ENCODE peak calls at places on chromosomes 13 and 19, in eight cellular contexts. T is uterus; D is activated CD4-positive, alpha-beta T cell treated with anti-CD3 and anti-CD28 coated beads, Interleukin-2, amount 50 U/mL, for 24 hours; K is Ammon's horn; M is cardiac septum; X is right lobe of liver; W is stimulated activated CD4-positive, alpha-beta T cell treated with anti-CD3 and anti-CD28 coated beads, Interleukin-1b, Interleukin-23, amount 100 ng/mL, for 1 hour; E is GOT3. V is an unnamed sample.
A peak's percentile ranks its signal among the peaks of the same experiment; 100 is the strongest.

GRCh38 chr19:1104452-1105216 is 840 bp downstream of the GPX4 start:
- DNase-seq in W (peak; percentile 55), E (no peak), M (no peak), T (peak; percentile 75), D (peak; percentile 61), X (peak; percentile 87), K (peak; percentile 70), V (peak; percentile 55)

GRCh38 chr19:325937-326565 is 18.5 kb downstream of the MIER2 start:
- DNase-seq in D (no peak), T (no peak), M (no peak), E (no peak), W (no peak), X (no peak), K (no peak), V (no peak)

GRCh38 chr13:27043013-27043412 is 128.6 kb downstream of the USP12 start:
- DNase-seq in E (peak; percentile 62), W (no peak), M (no peak), D (no peak), X (no peak), T (peak; percentile 23), K (peak; percentile 90), V (peak; percentile 34)

GRCh38 chr19:50414850-50415660 is 3.7 kb upstream of the SPIB start:
- DNase-seq in E (no peak), W (peak; percentile 63), T (peak; percentile 73), D (peak; percentile 65), M (peak; percentile 89), K (peak; percentile 63), X (peak; percentile 78), V (no peak)

GRCh38 chr19:14090509-14091085 is at the start of gene SAMD1:
- DNase-seq in T (peak; percentile 88), E (peak; percentile 67), K (peak; percentile 85), X (peak; percentile 92), W (peak; percentile 69), D (no peak), M (peak; percentile 93), V (peak; percentile 84)

GRCh38 chr19:48480151-48480475 is 10.9 kb downstream of the CYTH2 start:
- DNase-seq in E (no peak), W (no peak), D (no peak), M (peak; percentile 80), K (peak; percentile 80), X (no peak), T (peak; percentile 68), V (no peak)

GRCh38 chr19:44548736-44549135 is 19.3 kb upstream of the CEACAM20 start:
- DNase-seq in K (no peak), M (no peak), X (no peak), W (no peak), D (no peak), E (no peak), T (no peak), V (no peak)

GRCh38 chr13:27182844-27183497 is 11.4 kb upstream of the USP12 start:
- DNase-seq in K (no peak), T (no peak), M (peak; percentile 78), X (peak; percentile 80), E (peak; percentile 20), W (no peak), D (no peak), V (peak; percentile 92)

GRCh38 chr19:29694669-29695627 is 20.1 kb downstream of the C19orf12 start:
- DNase-seq in D (peak; percentile 70), M (peak; percentile 91), T (peak; percentile 85), W (peak; percentile 68), X (peak; percentile 90), E (peak; percentile 36), K (peak; percentile 96), V (peak; percentile 57)

GRCh38 chr13:51523082-51523518 is 61.2 kb upstream of the WDFY2 start:
- DNase-seq in D (no peak), K (peak; percentile 36), X (peak; percentile 78), M (no peak), W (no peak), E (no peak), T (peak; percentile 37), V (no peak)

GRCh38 chr13:63048648-63049047 is 1633.0 kb upstream of the PCDH20 start:
- DNase-seq in K (no peak), X (no peak), W (no peak), M (no peak), D (no peak), T (no peak), E (no peak), V (no peak)

GRCh38 chr19:54114340-54114826 is 1.1 kb downstream of the TFPT start:
- DNase-seq in M (peak; percentile 80), W (no peak), K (peak; percentile 75), T (no peak), D (no peak), E (no peak), X (no peak), V (no peak)

GRCh38 chr19:5900976-5901375 is 2.6 kb downstream of the NDUFA11 start:
- DNase-seq in K (no peak), W (no peak), D (no peak), M (no peak), X (no peak), E (no peak), T (no peak), V (no peak)

GRCh38 chr19:45497791-45498190 is 452 bp upstream of the PPM1N start:
- DNase-seq in K (no peak), X (no peak), W (no peak), E (no peak), M (no peak), D (no peak), T (no peak), V (no peak)

GRCh38 chr13:29535663-29536655 is 59.5 kb downstream of the SLC7A1 start:
- DNase-seq in E (no peak), K (no peak), W (no peak), D (no peak), T (no peak), M (peak; percentile 53), X (no peak), V (no peak)

GRCh38 chr19:17685451-17686026 is 2.6 kb downstream of the UNC13A start:
- DNase-seq in T (no peak), K (no peak), M (no peak), D (no peak), W (no peak), E (no peak), X (no peak), V (no peak)

GRCh38 chr19:41588497-41589209 is 12.7 kb downstream of the CEACAM21 start:
- DNase-seq in D (no peak), E (no peak), K (no peak), T (no peak), X (no peak), W (no peak), M (peak; percentile 57), V (no peak)

GRCh38 chr19:28386080-28386869 is 826.7 kb downstream of the UQCRFS1 start:
- DNase-seq in D (no peak), K (no peak), E (no peak), M (no peak), X (no peak), T (no peak), W (no peak), V (no peak)

GRCh38 chr13:113124211-113125025 is 1.8 kb downstream of the F10 start:
- DNase-seq in D (no peak), E (no peak), K (no peak), M (no peak), W (no peak), T (peak; percentile 7), X (no peak), V (no peak)

GRCh38 chr19:10193666-10194499 is 870 bp downstream of the DNMT1 start:
- DNase-seq in K (no peak), M (no peak), D (peak; percentile 16), T (no peak), W (no peak), E (no peak), X (no peak), V (peak; percentile 52)

GRCh38 chr19:46878613-46879375 is 18.0 kb downstream of the ARHGAP35 start:
- DNase-seq in W (no peak), T (peak; percentile 32), M (no peak), X (no peak), K (no peak), E (peak; percentile 21), D (no peak), V (peak; percentile 10)

GRCh38 chr13:23859455-23859854 is 29.7 kb downstream of the MIPEP start:
- DNase-seq in E (no peak), W (no peak), M (no peak), D (no peak), K (no peak), X (no peak), T (no peak), V (no peak)

GRCh38 chr19:16018106-16018755 is 58.1 kb upstream of the TPM4 start:
- DNase-seq in X (peak; percentile 35), D (no peak), T (no peak), E (no peak), W (no peak), K (no peak), M (peak; percentile 58), V (no peak)

GRCh38 chr13:50230365-50230978 is 215.2 kb downstream of the KCNRG start:
- DNase-seq in W (no peak), M (no peak), T (no peak), X (no peak), E (no peak), K (peak; percentile 29), D (no peak), V (no peak)